ENCODE peak calls at places on chromosomes 13 and 19, in five cellular contexts. K is HCT116, I is hepatocyte, O is MM.1S, F is PC-9. M is an unnamed sample. For H3K9me2, the result is how much of the 10 kb centered on the place peaks cover.

GRCh38 chr13:33550885-33551284 is 265.3 kb upstream of the STARD13 start:
- DNase-seq in K (no peak), I (no peak), O (no peak), F (no peak), M (no peak)

GRCh38 chr19:18225702-18226468 is at the start of gene PDE4C:
- DNase-seq in K (no peak), I (no peak), O (no peak), F (no peak), M (peak)

GRCh38 chr19:283395-283794 is 7.8 kb downstream of the PLPP2 start:
- DNase-seq in K (no peak), I (no peak), O (no peak), F (no peak), M (no peak)

GRCh38 chr19:1402411-1403070 is 1.2 kb upstream of the GAMT start:
- DNase-seq in K (no peak), I (no peak), O (no peak), F (peak), M (no peak)

GRCh38 chr13:47555235-47555634 is 445.8 kb downstream of the SUCLA2 start:
- DNase-seq in K (no peak), I (no peak), O (no peak), F (no peak), M (no peak)

GRCh38 chr19:49637865-49638350 is 2.0 kb downstream of the RRAS start:
- DNase-seq in K (no peak), I (peak), O (no peak), F (peak), M (peak)

GRCh38 chr19:55478364-55478763 is 1.9 kb downstream of the ZNF628 start:
- DNase-seq in K (no peak), I (no peak), O (no peak), F (no peak), M (no peak)

GRCh38 chr19:38700350-38700932 is 43.8 kb downstream of the CAPN12 start:
- DNase-seq in K (no peak), I (no peak), O (no peak), F (no peak), M (no peak)

GRCh38 chr13:40342901-40343300 is 323.5 kb downstream of the FOXO1 start:
- DNase-seq in K (no peak), I (no peak), O (no peak), F (no peak), M (no peak)

GRCh38 chr13:39779337-39780270 is 124.1 kb downstream of the COG6 start:
- DNase-seq in K (no peak), I (no peak), O (no peak), F (no peak), M (peak)

GRCh38 chr19:1507763-1508506 is 4.9 kb downstream of the ADAMTSL5 start:
- DNase-seq in K (peak), I (peak), O (peak), F (peak), M (peak)

GRCh38 chr13:33176526-33176925 is 109.0 kb downstream of the STARD13 start:
- DNase-seq in K (no peak), I (no peak), O (no peak), F (no peak), M (peak)

GRCh38 chr19:29309637-29310036 is 96.7 kb upstream of the UQCRFS1 start:
- DNase-seq in K (no peak), I (no peak), O (no peak), F (no peak), M (no peak)

GRCh38 chr13:32246468-32246867 is 68.7 kb downstream of the ZAR1L start:
- DNase-seq in K (peak), I (peak), O (peak), F (peak), M (peak)

GRCh38 chr19:29629836-29630534 is 23.9 kb downstream of the POP4 start:
- DNase-seq in K (no peak), I (no peak), O (no peak), F (no peak), M (no peak)

GRCh38 chr19:42114412-42114811 is 17.8 kb downstream of the POU2F2 start:
- DNase-seq in K (no peak), I (no peak), O (peak), F (no peak), M (no peak)

GRCh38 chr13:30846311-30846710 is 59.8 kb upstream of the MEDAG start:
- DNase-seq in K (no peak), I (no peak), O (no peak), F (peak), M (peak)

GRCh38 chr19:31413353-31413752 is 64.1 kb upstream of the TSHZ3 start:
- DNase-seq in K (no peak), I (no peak), O (no peak), F (no peak), M (no peak)

GRCh38 chr19:31402931-31403330 is 53.7 kb upstream of the TSHZ3 start:
- DNase-seq in K (no peak), I (no peak), O (no peak), F (no peak), M (peak)

GRCh38 chr19:31406106-31406505 is 56.9 kb upstream of the TSHZ3 start:
- DNase-seq in K (no peak), I (no peak), O (no peak), F (no peak), M (no peak)

GRCh38 chr19:31408460-31409124 is 59.4 kb upstream of the TSHZ3 start:
- DNase-seq in K (no peak), I (peak), O (no peak), F (no peak), M (peak)
- H3K9me2 ChIP-seq in K (under half), I (under half), O (under half), F (under half), M (under half)

GRCh38 chr13:106573279-106573831 is 5.4 kb upstream of the ARGLU1 start:
- DNase-seq in K (no peak), I (no peak), O (no peak), F (no peak), M (peak)

GRCh38 chr13:106568225-106569003 is 477 bp upstream of the ARGLU1 start:
- DNase-seq in K (peak), I (no peak), O (no peak), F (no peak), M (no peak)

GRCh38 chr13:106569233-106570095 is 1.5 kb upstream of the ARGLU1 start:
- DNase-seq in K (no peak), I (peak), O (no peak), F (no peak), M (no peak)

GRCh38 chr13:106567421-106568224 is at the start of gene ARGLU1:
- DNase-seq in K (no peak), I (peak), O (peak), F (peak), M (peak)

DNA sequence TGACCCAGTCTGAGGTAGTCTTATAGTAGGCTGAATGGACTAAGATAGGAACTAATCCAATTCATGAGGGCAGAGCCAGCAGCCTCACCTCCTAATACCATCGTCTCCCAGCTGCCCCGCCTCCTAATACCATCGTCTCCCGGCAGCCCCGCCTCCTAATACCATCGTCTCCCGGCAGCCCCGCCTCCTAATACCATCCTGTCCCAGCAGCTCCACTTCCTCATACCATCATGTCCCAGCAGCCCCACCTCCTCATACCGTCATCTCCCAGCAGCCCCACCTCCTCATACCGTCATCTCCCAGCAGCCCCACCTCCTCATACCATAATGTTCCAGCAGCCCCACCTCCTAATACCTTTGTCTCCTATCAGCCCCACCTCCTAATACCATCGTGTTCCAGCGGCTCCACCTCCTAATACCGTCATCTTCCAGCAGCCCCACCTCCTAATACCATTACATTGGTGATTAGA is 2.5 kb upstream of the ARGLU1 start:
- DNase-seq in K (peak), I (peak), O (peak), F (no peak), M (peak)
- H3K4me2 ChIP-seq in K (peak), I (peak), O (no peak), F (no peak), M (no peak)

GRCh38 chr13:35882722-35883497 is 248.3 kb downstream of the DCLK1 start:
- DNase-seq in K (no peak), I (no peak), O (no peak), F (no peak), M (no peak)

GRCh38 chr13:35874704-35875103 is 256.5 kb downstream of the DCLK1 start:
- DNase-seq in K (no peak), I (no peak), O (no peak), F (no peak), M (no peak)

GRCh38 chr13:35876601-35877000 is 254.6 kb downstream of the DCLK1 start:
- DNase-seq in K (no peak), I (no peak), O (no peak), F (no peak), M (peak)

GRCh38 chr13:35881360-35881759 is 249.8 kb downstream of the DCLK1 start:
- DNase-seq in K (no peak), I (no peak), O (no peak), F (no peak), M (peak)

GRCh38 chr13:35879111-35879510 is 252.1 kb downstream of the DCLK1 start:
- DNase-seq in K (no peak), I (no peak), O (peak), F (no peak), M (no peak)
- H3K9me2 ChIP-seq in K (under half), I (under half), O (under half), F (under half), M (under half)

GRCh38 chr19:31261651-31262331 is 87.4 kb downstream of the TSHZ3 start:
- DNase-seq in K (no peak), I (no peak), O (no peak), F (no peak), M (peak)

GRCh38 chr19:31263317-31263716 is 85.9 kb downstream of the TSHZ3 start:
- DNase-seq in K (no peak), I (no peak), O (no peak), F (no peak), M (no peak)

GRCh38 chr19:31260171-31260933 is 88.9 kb downstream of the TSHZ3 start:
- DNase-seq in K (no peak), I (no peak), O (no peak), F (no peak), M (no peak)

GRCh38 chr19:31262673-31263308 is 86.4 kb downstream of the TSHZ3 start:
- DNase-seq in K (no peak), I (no peak), O (no peak), F (no peak), M (no peak)

DNA sequence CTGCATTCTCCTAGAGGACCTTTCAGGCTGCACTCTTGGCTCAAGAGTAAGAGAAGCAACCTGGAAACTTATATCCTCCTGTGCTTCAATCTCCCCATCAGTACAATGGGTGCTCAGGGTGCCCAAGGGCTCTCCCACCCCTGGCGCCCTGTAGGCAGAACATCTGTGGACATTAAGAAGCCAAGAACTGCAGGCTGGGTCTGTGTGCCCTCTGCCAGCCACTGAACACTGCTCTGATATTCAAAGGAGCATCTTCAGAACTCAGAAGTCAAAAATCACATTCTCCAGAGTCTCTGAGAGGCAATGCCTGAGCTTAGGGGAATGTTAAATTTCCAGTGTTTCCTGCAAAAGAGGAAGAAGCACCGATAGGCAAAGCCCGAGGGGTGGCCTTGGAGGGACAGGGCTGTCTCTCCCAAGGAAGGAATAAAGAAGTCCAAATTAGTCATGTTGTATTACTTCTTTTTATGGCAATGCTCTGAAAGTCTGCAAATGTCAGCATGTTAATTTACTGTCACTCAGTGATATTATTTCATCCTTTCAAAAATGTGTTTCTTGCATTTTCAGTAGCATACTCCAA is 88.1 kb downstream of the TSHZ3 start:
- DNase-seq in K (no peak), I (no peak), O (no peak), F (no peak), M (no peak)
- H3K4me2 ChIP-seq in K (no peak), I (peak), O (no peak), F (no peak), M (peak)

DNA sequence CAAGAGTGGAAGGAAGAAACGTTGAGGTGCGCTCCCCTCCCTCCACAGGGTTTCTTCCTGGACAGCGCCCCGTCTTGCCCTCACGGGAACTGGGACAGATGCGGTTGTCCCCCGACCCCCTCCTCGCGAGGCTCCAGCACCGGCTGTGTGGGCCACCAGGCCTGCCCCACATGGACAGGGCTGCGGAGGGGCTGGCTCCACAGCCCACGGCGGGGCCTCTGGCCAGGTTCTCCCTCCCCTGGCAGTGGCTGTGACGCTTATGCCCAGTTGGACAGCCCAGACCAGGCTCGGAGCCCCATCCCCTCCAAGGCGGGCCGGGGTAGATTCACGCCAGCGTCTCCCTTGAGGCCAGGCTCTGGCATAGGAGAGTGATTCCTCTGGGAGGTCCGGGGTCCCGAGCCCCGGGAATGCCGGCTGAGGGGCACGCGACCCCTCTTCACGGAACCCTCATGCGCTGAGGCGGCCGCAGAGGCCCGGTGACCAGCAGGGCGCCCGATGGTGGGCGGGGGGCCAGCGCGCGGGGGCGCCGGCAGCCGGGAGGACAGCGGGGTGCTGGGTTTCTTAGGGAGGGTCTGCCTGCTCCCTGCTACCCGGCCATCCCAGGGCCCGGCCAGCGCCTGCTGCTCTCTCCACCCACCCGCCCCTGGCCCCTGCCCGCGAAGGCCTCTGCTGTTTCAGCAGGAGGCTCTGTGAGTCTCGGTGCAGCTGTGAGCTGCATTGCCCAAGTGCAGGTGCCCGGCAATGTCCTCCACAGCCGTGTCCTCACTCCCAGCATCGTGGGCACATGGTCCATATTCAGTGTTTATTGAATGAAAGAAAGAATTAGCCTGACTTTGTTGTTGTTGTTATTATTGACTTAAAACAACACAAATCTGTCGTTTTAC is 20.3 kb upstream of the GAS6 start:
- DNase-seq in K (no peak), I (no peak), O (no peak), F (no peak), M (no peak)
- H3K9me2 ChIP-seq in K (under half), I (under half), O (under half), F (under half), M (under half)

DNA sequence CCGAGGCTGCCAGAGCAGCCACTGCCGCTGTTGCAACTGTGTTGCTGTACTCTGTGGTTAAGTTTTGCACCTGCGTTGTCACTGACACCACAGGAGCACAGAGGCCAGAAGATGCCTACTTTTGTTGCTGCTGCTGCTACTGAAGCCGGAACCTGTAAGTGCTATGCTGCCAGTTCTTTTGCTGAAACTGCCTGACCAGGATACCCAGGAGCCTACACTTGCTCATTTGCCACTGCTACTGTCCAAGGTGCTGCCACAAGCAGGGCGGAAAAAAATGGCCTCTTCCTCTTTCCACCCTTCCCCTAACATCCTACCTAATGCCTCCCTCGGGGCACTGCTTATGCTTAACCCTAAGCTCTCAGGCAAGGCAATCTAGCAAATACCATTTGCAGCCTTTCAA is 29.0 kb upstream of the NBEA start:
- DNase-seq in K (no peak), I (peak), O (no peak), F (no peak), M (peak)
- H3K4me2 ChIP-seq in K (no peak), I (no peak), O (no peak), F (no peak), M (no peak)